ENCODE peak calls at places on chromosomes 4 and X, in four cellular contexts. T is H1, E is prostate gland, I is K562. Y is an unnamed sample.

GRCh38 chr4:43607400-43607799 is 714.9 kb downstream of the GRXCR1 start:
- DNase-seq in T (no peak), E (no peak), I (no peak), Y (no peak)

GRCh38 chrX:130144509-130144908 is 21.1 kb downstream of the AIFM1 start:
- DNase-seq in T (no peak), E (no peak), I (no peak), Y (peak; percentile 4)

GRCh38 chr4:10153161-10153560 is 36.6 kb upstream of the WDR1 start:
- DNase-seq in T (no peak), E (no peak), I (no peak), Y (no peak)

GRCh38 chr4:186628058-186628711 is 72.8 kb upstream of the MTNR1A start:
- DNase-seq in T (no peak), E (no peak), I (no peak), Y (no peak)

GRCh38 chrX:46653482-46653881 is 79.9 kb downstream of the CHST7 start:
- DNase-seq in T (no peak), E (peak; percentile 7), I (no peak), Y (peak; percentile 40)

GRCh38 chrX:153245288-153245731 is 66.2 kb downstream of the MAGEA1 start:
- DNase-seq in T (no peak), E (no peak), I (peak; percentile 14), Y (peak; percentile 0)

GRCh38 chr4:6177587-6178197 is 22.7 kb downstream of the JAKMIP1 start:
- DNase-seq in T (no peak), E (no peak), I (peak; percentile 59), Y (no peak)

GRCh38 chr4:35252866-35253265 is 991.4 kb downstream of the ARAP2 start:
- DNase-seq in T (no peak), E (no peak), I (no peak), Y (no peak)

GRCh38 chr4:46392421-46392820 is 2.5 kb upstream of the GABRA2 start:
- DNase-seq in T (no peak), E (no peak), I (no peak), Y (no peak)

GRCh38 chrX:134004038-134004437 is 18.6 kb upstream of the GPC3 start:
- DNase-seq in T (no peak), E (peak; percentile 9), I (no peak), Y (no peak)

GRCh38 chrX:53716328-53717088 is 30.0 kb upstream of the HUWE1 start:
- DNase-seq in T (no peak), E (no peak), I (no peak), Y (peak; percentile 1)

GRCh38 chrX:47222776-47223350 is 4.4 kb downstream of the CDK16 start:
- DNase-seq in T (no peak), E (no peak), I (peak; percentile 48), Y (no peak)

GRCh38 chrX:136867518-136867917 is 13.0 kb downstream of the RBMX start:
- DNase-seq in T (no peak), E (no peak), I (no peak), Y (no peak)
- TF ChIP-seq POLR2AphosphoS5 in T (peak; percentile 46), E (no peak), I (peak; percentile 31), Y (no peak)

GRCh38 chr4:76251448-76252270 is at the start of gene FAM47E:
- DNase-seq in T (peak; percentile 60), E (peak; percentile 72), I (peak; percentile 28), Y (peak; percentile 44)
- TF ChIP-seq POLR2AphosphoS5 in T (peak; percentile 20), E (no peak), I (no peak), Y (no peak)

GRCh38 chr4:109811707-109812106 is 3.9 kb upstream of the GAR1 start:
- DNase-seq in T (no peak), E (no peak), I (no peak), Y (no peak)
- TF ChIP-seq POLR2AphosphoS5 in T (no peak), E (no peak), I (no peak), Y (no peak)

GRCh38 chr4:87230806-87231205 is 10.4 kb upstream of the KLHL8 start:
- DNase-seq in T (no peak), E (no peak), I (no peak), Y (no peak)
- TF ChIP-seq POLR2AphosphoS5 in T (no peak), E (no peak), I (no peak), Y (no peak)

DNA sequence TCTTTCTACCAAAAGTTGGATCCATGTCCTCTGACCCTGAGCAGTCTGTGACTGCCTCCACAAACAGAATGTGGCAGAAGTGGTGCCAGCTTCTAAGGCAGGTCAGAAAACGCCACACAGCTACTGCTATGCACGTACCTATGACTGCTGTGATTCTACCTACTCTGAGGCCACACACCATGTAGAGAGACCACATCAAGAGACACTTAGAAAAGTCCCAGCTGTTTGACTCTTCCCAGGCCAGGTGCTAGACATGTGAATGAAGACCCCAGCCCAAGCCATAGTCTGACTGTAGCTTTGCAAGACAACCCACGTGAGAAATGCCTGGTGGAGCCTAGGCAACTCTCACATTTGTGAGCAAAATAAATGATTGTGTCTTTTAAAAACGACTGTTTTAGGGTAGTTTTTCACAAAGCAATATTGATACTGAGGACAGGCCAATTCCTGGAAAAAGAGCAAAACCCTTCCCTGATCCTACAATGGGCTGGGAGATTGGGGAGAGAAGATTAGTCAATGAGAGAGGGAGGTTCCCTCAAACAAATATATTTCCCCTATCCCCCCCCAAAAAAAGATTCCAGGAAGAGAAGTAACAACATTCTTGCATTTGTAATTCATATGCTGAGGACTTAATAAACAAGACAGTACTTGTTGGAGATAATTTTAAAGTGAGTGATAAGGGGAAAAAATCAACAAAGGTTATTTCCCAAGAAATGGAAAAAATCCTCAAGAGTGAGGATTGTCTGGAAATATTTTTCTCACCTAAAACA is 33.3 kb downstream of the FRYL start:
- DNase-seq in T (no peak), E (no peak), I (no peak), Y (no peak)
- TF ChIP-seq POLR2AphosphoS5 in T (no peak), E (no peak), I (no peak), Y (no peak)

GRCh38 chrX:2559124-2559523 is 58.3 kb upstream of the DHRSX start:
- DNase-seq in T (no peak), E (no peak), I (no peak), Y (no peak)

GRCh38 chrX:2566044-2566443 is 65.3 kb upstream of the DHRSX start:
- DNase-seq in T (no peak), E (no peak), I (no peak), Y (no peak)

GRCh38 chrX:2561461-2561860 is 60.7 kb upstream of the DHRSX start:
- DNase-seq in T (no peak), E (no peak), I (no peak), Y (no peak)
- TF ChIP-seq POLR2AphosphoS5 in T (no peak), E (no peak), I (no peak), Y (no peak)

DNA sequence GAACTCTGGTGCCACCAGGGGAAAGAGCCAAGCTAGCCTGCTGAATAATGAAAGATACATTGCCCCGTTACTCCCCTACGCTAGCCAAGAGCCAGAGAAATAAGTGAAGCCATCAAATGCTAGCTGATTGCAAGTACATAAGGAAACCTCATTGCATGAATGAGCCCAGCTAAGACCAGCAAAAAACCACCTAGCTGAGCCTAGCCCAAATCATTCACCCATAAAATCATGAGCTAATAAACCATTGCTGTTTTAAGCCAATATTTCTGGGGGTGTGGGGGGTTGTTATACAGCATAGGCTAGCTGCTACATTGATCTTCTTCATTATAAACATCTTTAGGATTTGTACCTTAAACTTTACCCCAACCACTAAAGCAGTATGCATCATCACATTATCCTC is 15.4 kb upstream of the EDNRA start:
- DNase-seq in T (no peak), E (no peak), I (no peak), Y (no peak)
- TF ChIP-seq POLR2AphosphoS5 in T (no peak), E (no peak), I (no peak), Y (no peak)

GRCh38 chrX:10158279-10158939 is 1.6 kb downstream of the CLCN4 start:
- DNase-seq in T (no peak), E (no peak), I (no peak), Y (peak; percentile 37)

GRCh38 chrX:10156199-10157031 is at the start of gene CLCN4:
- DNase-seq in T (no peak), E (peak; percentile 9), I (no peak), Y (peak; percentile 46)

GRCh38 chrX:10157545-10157944 is 770 bp downstream of the CLCN4 start:
- DNase-seq in T (no peak), E (no peak), I (no peak), Y (peak; percentile 56)

GRCh38 chrX:10155137-10155536 is 1.6 kb upstream of the CLCN4 start:
- DNase-seq in T (no peak), E (no peak), I (no peak), Y (no peak)

DNA sequence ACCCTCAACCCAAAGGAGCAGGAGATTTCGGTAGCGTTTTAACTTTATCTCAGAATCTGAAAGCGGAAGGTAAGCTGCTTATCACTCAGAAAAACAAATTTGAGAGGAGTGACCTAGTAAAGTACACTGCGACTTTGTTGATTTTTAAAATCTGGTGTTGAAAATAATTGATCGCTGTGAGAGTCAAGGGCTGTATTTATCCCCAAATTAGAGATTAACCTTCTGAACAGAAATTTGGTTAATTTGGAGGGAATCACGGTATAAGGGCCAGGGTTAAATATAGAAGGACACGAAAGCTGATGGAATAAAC is 212 bp downstream of the CLCN4 start:
- DNase-seq in T (no peak), E (no peak), I (no peak), Y (no peak)
- TF ChIP-seq POLR2AphosphoS5 in T (no peak), E (no peak), I (no peak), Y (no peak)